ENCODE peak calls at places on chromosomes 16 and 17, in eight cellular contexts. C is IMR-90; Q is adrenal gland; K is ovary; D is sigmoid colon; N is CD8-positive, alpha-beta memory T cell; I is transverse colon; Y is neural progenitor cell. B is an unnamed sample.

GRCh38 chr17:40458001-40458791 is 14.9 kb downstream of the IGFBP4 start:
- DNase-seq in I (no peak), Q (no peak), K (peak; percentile 76), N (no peak), C (peak; percentile 84), Y (no peak), D (peak; percentile 82), B (no peak)

GRCh38 chr16:57807968-57808528 is 5.8 kb upstream of the KIFC3 start:
- DNase-seq in I (peak; percentile 87), Y (peak; percentile 79), N (peak; percentile 32), C (peak; percentile 91), K (peak; percentile 76), Q (peak; percentile 88), D (peak; percentile 90), B (peak; percentile 88)

GRCh38 chr17:13792314-13792713 is 190.6 kb upstream of the HS3ST3A1 start:
- DNase-seq in Q (no peak), I (no peak), N (no peak), C (peak; percentile 34), Y (no peak), D (no peak), K (no peak), B (no peak)

GRCh38 chr16:65002265-65002664 is 119.6 kb downstream of the CDH11 start:
- DNase-seq in Y (no peak), Q (no peak), I (no peak), K (no peak), N (no peak), D (no peak), C (peak; percentile 91), B (no peak)

GRCh38 chr17:73359987-73360410 is 48.2 kb upstream of the CDC42EP4 start:
- DNase-seq in D (no peak), K (no peak), Y (peak; percentile 65), I (peak; percentile 77), C (no peak), N (no peak), Q (no peak), B (peak; percentile 87)

GRCh38 chr17:5888811-5889210 is 181.4 kb upstream of the WSCD1 start:
- DNase-seq in K (no peak), N (no peak), I (no peak), Y (no peak), D (no peak), Q (no peak), C (peak; percentile 2), B (no peak)

GRCh38 chr17:34562387-34562786 is 17.0 kb upstream of the TMEM132E start:
- DNase-seq in N (no peak), D (no peak), Y (peak; percentile 45), C (no peak), Q (no peak), I (no peak), K (no peak), B (no peak)

GRCh38 chr17:64406321-64407200 is 15.9 kb upstream of the PECAM1 start:
- DNase-seq in Y (peak; percentile 33), D (peak; percentile 58), K (peak; percentile 28), I (no peak), C (no peak), N (no peak), Q (peak; percentile 44), B (no peak)

GRCh38 chr17:59851431-59852375 is 41.0 kb downstream of the TUBD1 start:
- DNase-seq in K (peak; percentile 58), Q (peak; percentile 54), N (no peak), Y (no peak), I (peak; percentile 70), C (peak; percentile 99), D (peak; percentile 95), B (no peak)

GRCh38 chr17:29158515-29159275 is 21.5 kb downstream of the MYO18A start:
- DNase-seq in K (peak; percentile 42), I (no peak), C (peak; percentile 74), Y (no peak), Q (peak; percentile 13), D (no peak), N (no peak), B (no peak)
- H3K4me1 ChIP-seq in K (peaks cover 44% of the 10 kb centered on the region), I (peaks cover 45% of the 10 kb centered on the region), C (peaks cover 71% of the 10 kb centered on the region), Y (peaks cover 16% of the 10 kb centered on the region), Q (peaks cover 18% of the 10 kb centered on the region), D (peaks cover 44% of the 10 kb centered on the region), N (peaks cover 32% of the 10 kb centered on the region), B (peaks cover 53% of the 10 kb centered on the region)

GRCh38 chr17:2797226-2797625 is 988 bp downstream of the RAP1GAP2 start:
- DNase-seq in Q (no peak), K (no peak), I (no peak), Y (no peak), N (no peak), D (no peak), C (no peak), B (no peak)
- H3K4me3 ChIP-seq in Q (no peak overlapping the region), K (no peak overlapping the region), I (no peak overlapping the region), Y (no peak overlapping the region), N (peak overlapping the region; percentile 75), D (peak overlapping the region; percentile 17), C (no peak overlapping the region), B (no peak overlapping the region)

DNA sequence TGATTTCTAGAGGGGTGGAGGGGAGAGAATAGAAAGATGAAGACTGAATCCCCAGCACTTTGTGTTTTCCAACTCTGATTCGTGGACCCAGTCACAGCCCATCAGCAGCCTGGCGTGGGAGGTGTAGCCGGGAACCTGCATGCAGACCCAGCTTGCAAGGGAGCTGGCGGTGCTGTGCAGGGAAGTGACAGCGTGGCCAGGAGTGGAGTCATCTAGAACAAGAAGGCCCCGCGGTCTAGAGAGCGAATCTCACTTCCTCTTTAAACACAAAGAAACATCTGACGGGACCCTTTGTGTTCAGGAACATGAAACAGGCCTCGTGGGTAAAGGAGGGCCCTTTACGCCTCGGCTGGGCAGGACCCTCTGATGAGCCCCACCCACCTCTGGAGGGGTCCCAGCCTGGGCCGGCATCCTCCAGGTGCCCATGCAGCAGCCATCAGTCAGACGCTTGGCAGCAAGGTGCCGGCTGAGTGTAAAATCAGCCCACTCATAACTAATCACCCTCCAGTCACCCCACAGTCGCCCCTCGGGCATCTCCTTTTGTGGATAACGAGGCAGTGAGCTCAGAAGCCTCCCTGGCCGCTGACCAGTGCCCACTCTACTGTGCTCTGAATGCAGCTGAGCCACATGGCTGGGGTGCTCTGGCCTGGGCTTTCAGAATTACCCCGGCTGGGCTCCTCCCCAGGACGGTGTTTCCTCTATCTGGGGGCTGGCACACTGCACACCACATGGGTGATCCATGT is 4.4 kb downstream of the SNAI3 start:
- DNase-seq in N (peak; percentile 47), I (peak; percentile 82), C (peak; percentile 15), Y (no peak), K (no peak), Q (peak; percentile 61), D (no peak), B (peak; percentile 75)
- H3K4me1 ChIP-seq in N (peaks cover 49% of the 10 kb centered on the region), I (peaks cover 28% of the 10 kb centered on the region), C (peaks cover 7% of the 10 kb centered on the region), Y (peaks cover 12% of the 10 kb centered on the region), K (peaks cover 2% of the 10 kb centered on the region), Q (peaks cover 13% of the 10 kb centered on the region), D (peaks cover 15% of the 10 kb centered on the region), B (peaks cover 8% of the 10 kb centered on the region)

GRCh38 chr16:14264560-14264959 is 193.4 kb downstream of the MRTFB start:
- DNase-seq in Y (no peak), N (no peak), K (no peak), Q (no peak), I (no peak), C (no peak), D (no peak), B (no peak)

GRCh38 chr16:14268073-14268472 is 197.0 kb downstream of the MRTFB start:
- DNase-seq in N (no peak), D (no peak), Q (no peak), K (no peak), C (no peak), I (no peak), Y (no peak), B (no peak)

GRCh38 chr16:14263769-14264168 is 192.7 kb downstream of the MRTFB start:
- DNase-seq in D (no peak), I (no peak), K (no peak), Q (no peak), N (no peak), C (no peak), Y (no peak), B (no peak)

GRCh38 chr16:14263011-14263410 is 191.9 kb downstream of the MRTFB start:
- DNase-seq in Q (no peak), N (no peak), K (no peak), D (no peak), I (no peak), Y (no peak), C (no peak), B (no peak)
- H3K4me3 ChIP-seq in Q (no peak overlapping the region), N (no peak overlapping the region), K (no peak overlapping the region), D (no peak overlapping the region), I (no peak overlapping the region), Y (no peak overlapping the region), C (no peak overlapping the region), B (no peak overlapping the region)

GRCh38 chr16:4709481-4709880 is 16.1 kb downstream of the NUDT16L1 start:
- DNase-seq in N (no peak), D (no peak), I (no peak), C (peak; percentile 84), Y (no peak), Q (no peak), K (no peak), B (no peak)
- H3K4me1 ChIP-seq in N (no peaks in the 10 kb centered on the region), D (no peaks in the 10 kb centered on the region), I (no peaks in the 10 kb centered on the region), C (no peaks in the 10 kb centered on the region), Y (no peaks in the 10 kb centered on the region), Q (no peaks in the 10 kb centered on the region), K (no peaks in the 10 kb centered on the region), B (no peaks in the 10 kb centered on the region)

GRCh38 chr17:978110-979093 is 1.2 kb downstream of the NXN start:
- DNase-seq in I (no peak), Q (no peak), K (peak; percentile 54), D (peak; percentile 72), N (no peak), C (peak; percentile 61), Y (peak; percentile 76), B (no peak)
- H3K4me3 ChIP-seq in I (peak overlapping the region; percentile 61), Q (no peak overlapping the region), K (peak overlapping the region; percentile 79), D (peak overlapping the region; percentile 69), N (no peak overlapping the region), C (peak overlapping the region; percentile 86), Y (peak overlapping the region; percentile 94), B (peak overlapping the region; percentile 73)

DNA sequence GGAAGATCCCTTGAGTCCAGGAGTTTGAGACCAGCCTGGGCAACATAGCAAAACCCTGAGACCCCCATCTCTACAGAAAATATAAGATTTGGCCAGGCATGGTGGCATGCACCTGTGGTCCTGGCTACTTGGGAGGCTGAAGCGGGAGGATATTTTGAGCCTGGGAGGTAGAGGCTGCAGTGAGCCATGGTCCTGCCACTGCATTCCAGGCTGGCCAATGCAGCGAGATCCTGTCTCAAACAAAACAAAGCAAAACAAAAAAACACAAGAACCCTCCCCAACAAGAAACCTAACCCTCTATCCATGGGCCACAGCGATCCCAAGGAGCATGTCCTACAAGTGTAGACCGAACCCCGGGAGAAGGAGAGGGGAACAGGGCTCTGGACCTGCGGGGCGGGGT is 133.3 kb downstream of the MGAT5B start:
- DNase-seq in I (no peak), N (no peak), D (no peak), C (no peak), Q (no peak), K (no peak), Y (no peak), B (no peak)
- H3K4me1 ChIP-seq in I (no peaks in the 10 kb centered on the region), N (peaks cover 35% of the 10 kb centered on the region), D (no peaks in the 10 kb centered on the region), C (peaks cover 5% of the 10 kb centered on the region), Q (no peaks in the 10 kb centered on the region), K (no peaks in the 10 kb centered on the region), Y (peaks cover 23% of the 10 kb centered on the region), B (no peaks in the 10 kb centered on the region)

GRCh38 chr17:76427457-76428231 is 25.3 kb downstream of the UBE2O start:
- DNase-seq in D (no peak), N (no peak), Q (no peak), Y (no peak), I (peak; percentile 42), C (peak; percentile 73), K (no peak), B (no peak)
- H3K4me3 ChIP-seq in D (no peak overlapping the region), N (no peak overlapping the region), Q (no peak overlapping the region), Y (no peak overlapping the region), I (no peak overlapping the region), C (no peak overlapping the region), K (no peak overlapping the region), B (no peak overlapping the region)

GRCh38 chr16:85988306-85988705 is 89.3 kb downstream of the IRF8 start:
- DNase-seq in D (peak; percentile 17), K (no peak), C (no peak), Y (no peak), Q (no peak), I (peak; percentile 1), N (no peak), B (no peak)
- H3K4me1 ChIP-seq in D (no peaks in the 10 kb centered on the region), K (no peaks in the 10 kb centered on the region), C (no peaks in the 10 kb centered on the region), Y (peaks cover 12% of the 10 kb centered on the region), Q (no peaks in the 10 kb centered on the region), I (peaks cover 30% of the 10 kb centered on the region), N (peaks cover 6% of the 10 kb centered on the region), B (no peaks in the 10 kb centered on the region)